ENCODE peak calls at places on chromosomes 12 and 14, in four cellular contexts. E, F, S and G are unnamed samples.

GRCh38 chr14:31263485-31264133 is 56.0 kb upstream of the HECTD1 start:
- DNase-seq in E (no peak), F (no peak), S (peak), G (peak)

GRCh38 chr12:100956311-100956852 is 161.8 kb downstream of the ANO4 start:
- DNase-seq in E (no peak), F (no peak), S (no peak), G (no peak)

GRCh38 chr12:25207883-25208282 is 12.8 kb downstream of the ETFRF1 start:
- DNase-seq in E (no peak), F (no peak), S (no peak), G (no peak)

GRCh38 chr14:48323655-48324054 is 648.2 kb upstream of the MDGA2 start:
- DNase-seq in E (no peak), F (no peak), S (no peak), G (no peak)

GRCh38 chr14:96752156-96752555 is 45.0 kb upstream of the VRK1 start:
- DNase-seq in E (no peak), F (no peak), S (no peak), G (peak)

GRCh38 chr12:49491823-49492222 is 47.0 kb upstream of the KCNH3 start:
- DNase-seq in E (no peak), F (no peak), S (no peak), G (no peak)

GRCh38 chr14:33958616-33959226 is 7.8 kb upstream of the EGLN3 start:
- DNase-seq in E (no peak), F (no peak), S (no peak), G (no peak)

GRCh38 chr12:119154435-119154818 is 24.3 kb upstream of the HSPB8 start:
- DNase-seq in E (peak), F (no peak), S (no peak), G (no peak)

GRCh38 chr14:36657409-36658090 is 4.1 kb upstream of the PAX9 start:
- DNase-seq in E (no peak), F (no peak), S (no peak), G (no peak)

GRCh38 chr14:59398841-59399240 is 66.3 kb downstream of the GPR135 start:
- DNase-seq in E (no peak), F (no peak), S (no peak), G (no peak)

GRCh38 chr12:90909069-90909676 is 45.8 kb downstream of the CCER1 start:
- DNase-seq in E (peak), F (no peak), S (no peak), G (no peak)

GRCh38 chr14:102189858-102190257 is 50.2 kb downstream of the WDR20 start:
- DNase-seq in E (no peak), F (no peak), S (no peak), G (no peak)

GRCh38 chr12:124786065-124786964 is 77.3 kb downstream of the SCARB1 start:
- DNase-seq in E (peak), F (peak), S (peak), G (peak)

GRCh38 chr12:73308747-73309146 is 1036.6 kb downstream of the TRHDE start:
- DNase-seq in E (no peak), F (no peak), S (no peak), G (no peak)

GRCh38 chr14:102593841-102594170 is 1.4 kb downstream of the RCOR1 start:
- DNase-seq in E (no peak), F (no peak), S (no peak), G (no peak)

GRCh38 chr14:50658203-50658602 is 9.9 kb downstream of the SAV1 start:
- DNase-seq in E (no peak), F (no peak), S (no peak), G (no peak)

GRCh38 chr14:36217732-36218131 is 41.2 kb upstream of the PTCSC3 start:
- DNase-seq in E (no peak), F (no peak), S (no peak), G (no peak)

GRCh38 chr14:105172476-105172875 is 3.9 kb upstream of the JAG2 start:
- DNase-seq in E (no peak), F (no peak), S (no peak), G (no peak)

GRCh38 chr14:94713115-94713514 is 56.8 kb downstream of the GSC start:
- DNase-seq in E (no peak), F (no peak), S (no peak), G (no peak)

GRCh38 chr12:12081836-12082497 is 11.2 kb downstream of the BCL2L14 start:
- DNase-seq in E (peak), F (no peak), S (no peak), G (peak)

GRCh38 chr14:38255673-38256357 is at the start of gene CLEC14A:
- DNase-seq in E (no peak), F (peak), S (peak), G (no peak)

GRCh38 chr12:28027328-28027727 is 54.8 kb upstream of the PTHLH start:
- DNase-seq in E (no peak), F (no peak), S (no peak), G (no peak)

GRCh38 chr12:119157528-119157927 is 21.2 kb upstream of the HSPB8 start:
- DNase-seq in E (no peak), F (peak), S (peak), G (no peak)

GRCh38 chr12:95790912-95791849 is 617 bp upstream of the NTN4 start:
- DNase-seq in E (peak), F (no peak), S (peak), G (peak)

GRCh38 chr12:82525616-82526015 is 161.1 kb upstream of the TMTC2 start:
- DNase-seq in E (no peak), F (no peak), S (no peak), G (no peak)

GRCh38 chr14:59246566-59246965 is 58.1 kb downstream of the DAAM1 start:
- DNase-seq in E (no peak), F (no peak), S (no peak), G (no peak)

GRCh38 chr12:27193854-27194544 is 50.1 kb upstream of the STK38L start:
- DNase-seq in E (no peak), F (peak), S (peak), G (no peak)

GRCh38 chr12:42735869-42736361 is 146.4 kb upstream of the PRICKLE1 start:
- DNase-seq in E (no peak), F (peak), S (no peak), G (peak)

GRCh38 chr12:93957870-93958269 is 190.5 kb upstream of the PLXNC1 start:
- DNase-seq in E (no peak), F (no peak), S (no peak), G (no peak)

GRCh38 chr12:114011711-114012110 is 45.6 kb upstream of the RBM19 start:
- DNase-seq in E (no peak), F (no peak), S (no peak), G (no peak)

GRCh38 chr14:106115401-106115800 is 589.0 kb downstream of the TMEM121 start:
- DNase-seq in E (no peak), F (no peak), S (no peak), G (no peak)

GRCh38 chr12:107079172-107080011 is 14.0 kb downstream of the CRY1 start:
- DNase-seq in E (no peak), F (no peak), S (no peak), G (no peak)

GRCh38 chr12:52519826-52520662 is at the start of gene KRT5:
- DNase-seq in E (no peak), F (no peak), S (no peak), G (peak)

GRCh38 chr12:28583771-28584261 is 393.6 kb downstream of the CCDC91 start:
- DNase-seq in E (no peak), F (no peak), S (no peak), G (no peak)

GRCh38 chr14:68820536-68820935 is 27.7 kb upstream of the ZFP36L1 start:
- DNase-seq in E (no peak), F (no peak), S (no peak), G (no peak)

GRCh38 chr14:100587763-100588411 is 670 bp upstream of the BEGAIN start:
- DNase-seq in E (no peak), F (peak), S (no peak), G (no peak)

GRCh38 chr14:100589760-100590469 is 2.7 kb upstream of the BEGAIN start:
- DNase-seq in E (no peak), F (peak), S (no peak), G (peak)

GRCh38 chr14:100588671-100589070 is 1.5 kb upstream of the BEGAIN start:
- DNase-seq in E (no peak), F (no peak), S (no peak), G (no peak)

GRCh38 chr14:100590726-100591452 is 3.7 kb upstream of the BEGAIN start:
- DNase-seq in E (no peak), F (peak), S (no peak), G (peak)

DNA sequence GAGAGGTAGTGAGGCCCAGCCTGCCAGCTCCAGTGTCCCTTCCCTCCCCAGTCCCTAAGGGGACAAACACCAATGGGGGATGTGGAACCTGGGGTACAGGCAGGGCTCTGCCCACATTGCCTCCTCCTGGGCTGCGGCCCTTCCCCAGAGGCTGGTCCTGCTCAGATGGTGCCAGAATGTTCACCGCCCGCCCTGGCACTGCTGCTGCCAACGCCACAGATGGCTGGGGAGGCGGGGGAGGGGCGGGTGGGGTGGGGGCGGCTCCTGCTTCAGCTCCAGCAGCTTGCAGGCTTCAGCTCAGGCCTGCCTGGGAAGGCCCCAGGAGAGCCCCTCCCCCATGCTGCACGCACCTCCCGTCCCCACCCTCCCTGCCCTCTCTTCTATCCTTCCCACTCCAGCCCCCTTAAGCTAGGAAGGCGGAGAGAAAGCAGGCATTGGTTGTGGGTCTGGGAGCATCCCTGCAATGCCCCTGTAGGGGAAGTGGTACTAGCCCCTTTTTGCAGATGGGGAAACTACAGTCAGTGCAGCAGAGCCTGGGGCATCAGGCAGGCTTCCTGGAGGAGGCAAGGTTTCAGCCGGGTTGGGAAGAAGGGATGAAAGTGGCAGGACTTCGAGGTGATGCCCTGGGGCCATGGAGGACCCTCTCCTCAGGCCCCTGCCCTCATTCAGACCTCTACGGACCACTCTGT is 2.0 kb upstream of the BEGAIN start:
- DNase-seq in E (no peak), F (peak), S (no peak), G (no peak)
- H3K4me3 ChIP-seq in E (no peak), F (no peak), S (no peak), G (no peak)

GRCh38 chr12:1917172-1918070 is 1.0 kb downstream of the CACNA2D4 start:
- DNase-seq in E (no peak), F (no peak), S (no peak), G (peak)

GRCh38 chr12:1918081-1918874 is at the start of gene CACNA2D4:
- DNase-seq in E (peak), F (no peak), S (peak), G (no peak)

GRCh38 chr12:1914116-1914911 is 4.1 kb downstream of the CACNA2D4 start:
- DNase-seq in E (no peak), F (no peak), S (peak), G (peak)

GRCh38 chr12:1915082-1915968 is 3.1 kb downstream of the CACNA2D4 start:
- DNase-seq in E (peak), F (no peak), S (peak), G (peak)

GRCh38 chr12:1916396-1917171 is 1.9 kb downstream of the CACNA2D4 start:
- DNase-seq in E (no peak), F (peak), S (no peak), G (no peak)
- H3K4me3 ChIP-seq in E (no peak), F (no peak), S (no peak), G (no peak)

GRCh38 chr14:97976861-97977260 is 1179.7 kb downstream of the VRK1 start:
- DNase-seq in E (no peak), F (peak), S (peak), G (peak)
- H3K4me3 ChIP-seq in E (no peak), F (peak), S (peak), G (no peak)

GRCh38 chr12:55718020-55718419 is 2.2 kb upstream of the RDH5 start:
- DNase-seq in E (no peak), F (no peak), S (no peak), G (no peak)
- H3K4me3 ChIP-seq in E (no peak), F (peak), S (peak), G (no peak)

GRCh38 chr14:77141592-77142288 is at the start of gene ZDHHC22:
- DNase-seq in E (no peak), F (no peak), S (no peak), G (no peak)

GRCh38 chr14:77142289-77142814 is 761 bp upstream of the ZDHHC22 start:
- DNase-seq in E (no peak), F (no peak), S (no peak), G (no peak)

GRCh38 chr14:77140937-77141591 is 527 bp downstream of the ZDHHC22 start:
- DNase-seq in E (peak), F (no peak), S (no peak), G (no peak)

GRCh38 chr14:77144412-77145115 is 3.0 kb upstream of the ZDHHC22 start:
- DNase-seq in E (no peak), F (no peak), S (no peak), G (no peak)

DNA sequence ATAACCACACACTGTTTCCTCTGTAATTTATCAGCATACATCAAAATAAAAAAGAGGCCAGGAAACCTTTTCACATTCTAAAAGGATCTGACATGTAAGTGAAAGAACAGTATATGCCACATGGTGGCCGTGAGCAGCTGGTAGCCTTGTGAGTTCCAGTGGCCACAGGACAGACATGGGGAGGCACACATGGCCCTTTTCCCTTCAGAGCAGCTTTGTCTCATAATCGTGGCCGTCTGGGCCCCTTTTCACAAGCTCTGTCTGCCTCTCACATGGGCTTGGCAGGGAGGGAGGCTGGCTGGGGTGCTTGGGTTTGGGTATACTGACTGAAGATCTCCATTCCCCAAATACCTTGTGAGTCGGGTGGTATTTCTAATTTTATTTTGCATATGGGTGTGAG is 1.5 kb upstream of the ZDHHC22 start:
- DNase-seq in E (no peak), F (no peak), S (no peak), G (no peak)
- H3K4me3 ChIP-seq in E (no peak), F (no peak), S (no peak), G (no peak)